ENCODE peak calls at places on chromosomes 3 and 15, in ten cellular contexts. V, X, D, B, G, K, Y, Q, A and M are unnamed samples.

GRCh38 chr3:8445861-8446260 is 55.8 kb upstream of the LMCD1 start:
- DNase-seq in Q (peak; percentile 99), X (no peak), A (no peak), Y (no peak), G (no peak), K (peak; percentile 68), V (peak; percentile 96), B (no peak), D (no peak), M (no peak)

GRCh38 chr15:51224428-51224827 is 114.0 kb downstream of the CYP19A1 start:
- DNase-seq in Y (no peak), G (no peak), B (no peak), X (no peak), Q (peak; percentile 73), V (no peak), K (no peak), D (no peak), A (no peak), M (no peak)

GRCh38 chr3:170589113-170589512 is 3.2 kb upstream of the SLC7A14 start:
- DNase-seq in B (no peak), K (no peak), V (no peak), G (no peak), X (no peak), D (no peak), Q (no peak), Y (no peak), A (no peak), M (no peak)

GRCh38 chr3:134103470-134103869 is 73.7 kb upstream of the SLCO2A1 start:
- DNase-seq in G (no peak), B (no peak), D (no peak), V (no peak), Q (no peak), K (no peak), A (no peak), X (no peak), Y (no peak), M (no peak)

GRCh38 chr15:28098766-28099554 is at the start of gene OCA2:
- DNase-seq in Q (no peak), G (peak; percentile 83), V (peak; percentile 27), K (peak; percentile 92), D (peak; percentile 89), B (no peak), Y (peak; percentile 88), A (peak; percentile 53), X (peak; percentile 38), M (peak; percentile 65)

GRCh38 chr3:123098411-123099330 is 31.8 kb downstream of the PDIA5 start:
- DNase-seq in K (no peak), V (no peak), Q (peak; percentile 54), A (no peak), D (no peak), X (no peak), G (no peak), B (no peak), Y (no peak), M (no peak)

GRCh38 chr15:40789999-40790398 is 16.9 kb upstream of the ZFYVE19 start:
- DNase-seq in A (no peak), X (no peak), D (no peak), Q (no peak), K (no peak), Y (no peak), V (no peak), B (no peak), G (no peak), M (no peak)

GRCh38 chr15:68191555-68191954 is 13.6 kb downstream of the CALML4 start:
- DNase-seq in K (no peak), V (no peak), Q (no peak), Y (no peak), D (no peak), A (no peak), X (no peak), B (no peak), G (no peak), M (no peak)

GRCh38 chr3:169232863-169233262 is 430.6 kb downstream of the MECOM start:
- DNase-seq in A (no peak), K (no peak), B (no peak), Q (peak; percentile 18), G (no peak), X (no peak), D (no peak), Y (no peak), V (no peak), M (no peak)

GRCh38 chr15:39934415-39935044 is 615 bp downstream of the EIF2AK4 start:
- DNase-seq in K (no peak), V (peak; percentile 28), B (no peak), Y (no peak), X (no peak), A (no peak), G (no peak), D (no peak), Q (peak; percentile 29), M (peak; percentile 5)

GRCh38 chr3:76111808-76112207 is 326.5 kb upstream of the ZNF717 start:
- DNase-seq in A (no peak), V (no peak), K (no peak), D (no peak), X (no peak), Y (no peak), Q (no peak), G (no peak), B (no peak), M (no peak)

GRCh38 chr3:178084938-178085816 is 451.1 kb upstream of the KCNMB2 start:
- DNase-seq in B (no peak), Q (peak; percentile 70), A (peak; percentile 82), K (peak; percentile 90), G (peak; percentile 68), D (no peak), V (no peak), X (no peak), Y (peak; percentile 81), M (peak; percentile 60)

GRCh38 chr15:90055182-90055581 is 47.1 kb downstream of the IDH2 start:
- DNase-seq in D (no peak), B (no peak), G (no peak), V (no peak), X (no peak), K (no peak), A (no peak), Y (no peak), Q (no peak), M (no peak)

GRCh38 chr3:101890716-101891115 is 41.4 kb downstream of the NFKBIZ start:
- DNase-seq in Y (no peak), K (no peak), D (no peak), A (no peak), V (peak; percentile 52), Q (peak; percentile 72), G (no peak), X (no peak), B (no peak), M (no peak)

GRCh38 chr15:40412095-40412759 is 6.6 kb downstream of the IVD start:
- DNase-seq in B (no peak), K (peak; percentile 43), X (no peak), A (no peak), Q (no peak), D (no peak), G (no peak), V (no peak), Y (no peak), M (no peak)

GRCh38 chr15:68599560-68600071 is 20.8 kb downstream of the CORO2B start:
- DNase-seq in A (peak; percentile 22), V (no peak), G (no peak), B (no peak), Y (peak; percentile 87), Q (peak; percentile 85), K (peak; percentile 50), X (no peak), D (no peak), M (peak; percentile 58)

GRCh38 chr15:94734460-94734859 is 503.1 kb downstream of the MCTP2 start:
- DNase-seq in V (no peak), Y (no peak), X (no peak), A (no peak), K (no peak), B (no peak), G (no peak), D (no peak), Q (no peak), M (no peak)
- TF ChIP-seq CTCF in V (no peak), Y (no peak), X (no peak), A (no peak), K (no peak), B (no peak), G (no peak), D (no peak), Q (no peak), M (no peak)

GRCh38 chr3:108047987-108048386 is 42.8 kb downstream of the CD47 start:
- DNase-seq in V (no peak), B (no peak), A (no peak), Q (no peak), X (no peak), K (no peak), D (no peak), Y (no peak), G (no peak), M (no peak)
- TF ChIP-seq CTCF in V (no peak), B (no peak), A (no peak), Q (no peak), X (no peak), K (no peak), D (no peak), Y (no peak), G (no peak), M (no peak)

DNA sequence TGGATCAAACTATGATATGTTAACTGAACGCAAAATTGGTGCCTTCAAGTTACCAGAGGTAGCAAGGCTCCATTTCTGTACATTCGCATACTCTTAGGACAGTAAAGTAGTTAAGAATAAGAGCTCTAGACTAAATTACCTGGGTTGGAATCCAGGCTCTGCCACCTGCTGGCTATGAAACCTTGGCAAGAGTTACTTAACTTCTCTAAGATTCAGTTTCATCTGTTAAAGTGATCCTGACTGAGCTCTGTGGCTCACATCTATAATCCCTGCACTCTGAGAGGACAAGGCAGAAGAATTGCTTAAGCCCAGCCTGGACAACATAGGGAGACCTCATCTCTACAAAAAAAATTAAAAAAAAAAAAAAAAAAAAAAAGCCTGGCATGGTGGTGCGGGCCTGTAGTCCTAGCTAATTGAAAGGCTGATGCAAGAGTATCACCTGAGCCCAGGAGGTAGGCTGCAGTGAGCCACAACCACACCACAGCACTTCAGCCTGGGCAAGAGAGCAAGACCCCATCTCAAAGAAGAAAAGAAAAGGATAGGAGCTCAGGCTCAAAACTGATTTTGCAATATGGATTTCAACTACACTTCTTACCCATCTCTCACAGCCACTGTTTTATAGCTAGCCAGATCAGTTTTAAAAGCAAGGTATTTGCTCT is 21.3 kb downstream of the GSK3B start:
- DNase-seq in V (peak; percentile 46), X (no peak), K (no peak), Q (no peak), G (no peak), A (no peak), Y (no peak), B (no peak), D (no peak), M (no peak)
- TF ChIP-seq CTCF in V (peak; percentile 61), X (no peak), K (no peak), Q (no peak), G (no peak), A (peak; percentile 14), Y (no peak), B (peak; percentile 22), D (no peak), M (no peak)

DNA sequence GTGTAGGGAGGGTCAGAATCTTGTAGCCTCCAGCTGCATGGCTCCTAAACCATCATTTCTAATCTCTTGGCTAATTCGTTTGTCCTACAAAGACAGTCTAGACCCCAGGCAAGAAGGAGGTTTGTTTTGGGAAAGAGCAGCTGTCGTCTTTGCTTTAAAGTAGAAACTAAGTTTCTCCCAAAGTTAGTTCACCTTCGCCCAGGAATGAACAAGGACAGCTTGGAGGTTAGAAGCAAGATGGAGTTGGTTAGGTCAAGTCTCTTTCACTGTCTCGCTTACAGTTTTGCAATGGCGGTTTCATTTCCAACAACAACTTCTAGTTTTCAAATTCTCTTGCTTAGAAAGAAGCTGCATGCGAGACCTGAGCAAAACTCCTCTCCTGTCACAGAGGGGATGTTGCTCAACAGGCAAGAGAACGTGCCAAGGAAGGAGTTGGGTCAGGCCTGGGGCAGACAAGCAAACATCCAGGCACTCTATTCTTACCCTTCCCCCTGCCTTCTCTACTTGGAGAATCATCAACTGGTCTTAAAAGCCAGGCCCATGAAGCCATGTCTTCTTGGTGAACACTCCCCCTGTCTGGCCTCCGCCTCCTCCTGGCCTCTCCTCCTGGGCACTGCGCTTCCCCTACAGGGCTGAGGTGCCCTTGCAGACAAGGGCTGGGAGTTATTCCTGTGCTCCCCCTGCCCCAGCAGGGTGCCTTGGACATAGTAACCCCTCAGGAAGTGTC is 57.6 kb downstream of the TMEM44 start:
- DNase-seq in K (no peak), D (no peak), Q (peak; percentile 96), V (peak; percentile 65), A (no peak), G (no peak), Y (no peak), X (no peak), B (no peak), M (no peak)
- TF ChIP-seq CTCF in K (no peak), D (no peak), Q (peak; percentile 31), V (no peak), A (no peak), G (no peak), Y (no peak), X (no peak), B (no peak), M (no peak)